ENCODE peak calls at places on chromosomes 16 and 17, in ten cellular contexts. K is Right ventricle myocardium inferior; M is endothelial cell of umbilical vein; N is BE2C; U is HS-27A; R is NCI-H1417; X is stimulated activated CD8-positive, alpha-beta memory T cell treated with anti-CD3 and anti-CD28 coated beads, Interleukin-12 subunit alpha, Interleukin-12 subunit beta, amount 100 ng/mL, for 4 hours; C is activated T-cell treated with anti-CD3 and anti-CD28 coated beads, Interleukin-2, amount 50 U/mL, for 4 hours; P is heart left ventricle; B is cerebellar nuclear complex. Y is an unnamed sample.

GRCh38 chr17:41754066-41754465 is 19.6 kb upstream of the HAP1 start:
- DNase-seq in K (no peak), X (no peak), R (no peak), C (no peak), P (no peak), U (no peak), N (no peak), B (no peak), M (no peak), Y (no peak)

GRCh38 chr16:1012135-1012534 is 30.6 kb downstream of the SOX8 start:
- DNase-seq in K (no peak), P (no peak), B (no peak), M (no peak), U (no peak), N (no peak), C (no peak), X (no peak), R (no peak), Y (no peak)

GRCh38 chr17:39972271-39972670 is 8.3 kb upstream of the PSMD3 start:
- DNase-seq in K (no peak), P (no peak), X (no peak), C (no peak), N (no peak), R (no peak), M (no peak), B (no peak), U (no peak), Y (no peak)

GRCh38 chr16:47750371-47750770 is 289.2 kb downstream of the PHKB start:
- DNase-seq in X (no peak), N (no peak), P (no peak), M (no peak), U (no peak), B (no peak), K (no peak), C (no peak), R (no peak), Y (no peak)

GRCh38 chr16:84795338-84796053 is 24.3 kb upstream of the CRISPLD2 start:
- DNase-seq in P (peak; percentile 76), X (no peak), K (peak; percentile 85), B (no peak), N (no peak), U (no peak), M (peak; percentile 10), C (no peak), R (no peak), Y (no peak)

GRCh38 chr17:60327122-60327869 is 64.6 kb downstream of the USP32 start:
- DNase-seq in P (no peak), C (no peak), B (no peak), X (no peak), U (no peak), K (no peak), R (no peak), M (no peak), N (peak; percentile 83), Y (no peak)

GRCh38 chr17:63086483-63087185 is 120.6 kb downstream of the TANC2 start:
- DNase-seq in M (no peak), P (no peak), N (no peak), C (no peak), U (no peak), X (no peak), K (no peak), R (no peak), B (no peak), Y (no peak)

GRCh38 chr17:43750154-43750553 is 8.4 kb downstream of the SOST start:
- DNase-seq in M (no peak), X (no peak), R (no peak), K (no peak), N (no peak), C (no peak), B (no peak), U (no peak), P (no peak), Y (no peak)

GRCh38 chr17:17603178-17603894 is 11.8 kb upstream of the PEMT start:
- DNase-seq in R (peak; percentile 63), P (no peak), X (no peak), B (no peak), K (no peak), N (no peak), U (no peak), M (no peak), C (no peak), Y (no peak)

GRCh38 chr16:86287641-86288201 is 222.6 kb upstream of the FOXF1 start:
- DNase-seq in C (no peak), M (no peak), R (no peak), P (no peak), N (no peak), U (no peak), K (no peak), X (no peak), B (no peak), Y (no peak)

GRCh38 chr16:86865866-86866675 is 287.7 kb downstream of the FOXL1 start:
- DNase-seq in U (no peak), R (no peak), N (no peak), K (peak; percentile 91), X (no peak), B (no peak), C (no peak), P (peak; percentile 85), M (peak; percentile 40), Y (no peak)

GRCh38 chr17:50161911-50162288 is 3.9 kb upstream of the SGCA start:
- DNase-seq in X (no peak), P (no peak), R (no peak), B (no peak), N (no peak), K (peak; percentile 8), C (no peak), M (no peak), U (no peak), Y (no peak)

GRCh38 chr17:83086197-83086880 is 6.9 kb downstream of the METRNL start:
- DNase-seq in C (no peak), B (no peak), M (no peak), X (no peak), K (no peak), P (no peak), N (no peak), R (no peak), U (no peak), Y (no peak)

GRCh38 chr17:32755045-32755805 is 121.7 kb downstream of the MYO1D start:
- DNase-seq in P (no peak), M (peak; percentile 84), R (peak; percentile 31), X (no peak), B (no peak), C (no peak), K (no peak), N (no peak), U (no peak), Y (no peak)

GRCh38 chr16:84308120-84308519 is 13.4 kb downstream of the WFDC1 start:
- DNase-seq in B (no peak), C (no peak), P (peak; percentile 28), M (peak; percentile 15), K (no peak), U (no peak), X (no peak), N (peak; percentile 91), R (peak; percentile 6), Y (no peak)

GRCh38 chr16:1610841-1611653 is 825 bp downstream of the IFT140 start:
- DNase-seq in C (no peak), N (no peak), K (no peak), X (no peak), B (no peak), U (peak; percentile 49), M (no peak), P (no peak), R (no peak), Y (no peak)

GRCh38 chr17:76797441-76797840 is 59.5 kb downstream of the MFSD11 start:
- DNase-seq in M (no peak), R (no peak), K (no peak), X (no peak), C (no peak), B (no peak), P (no peak), U (no peak), N (no peak), Y (no peak)

GRCh38 chr17:41451154-41451728 is 10.5 kb upstream of the KRT38 start:
- DNase-seq in X (no peak), N (no peak), P (no peak), U (no peak), M (no peak), B (no peak), C (no peak), R (no peak), K (no peak), Y (no peak)

GRCh38 chr16:70790815-70791214 is 10.1 kb downstream of the VAC14 start:
- DNase-seq in P (no peak), C (no peak), K (no peak), R (no peak), U (no peak), N (no peak), X (no peak), B (no peak), M (no peak), Y (no peak)

GRCh38 chr16:15581127-15581815 is 61.7 kb downstream of the MARF1 start:
- DNase-seq in X (no peak), P (no peak), K (no peak), U (no peak), N (no peak), M (peak; percentile 61), C (no peak), B (no peak), R (no peak), Y (no peak)

GRCh38 chr16:48538746-48539484 is 71.1 kb downstream of the N4BP1 start:
- DNase-seq in R (no peak), M (no peak), U (no peak), K (no peak), P (no peak), X (no peak), C (no peak), N (no peak), B (no peak), Y (no peak)

Y was measured in NK-92 treated with Interleukin-12 subunit alpha and Interleukin-12 subunit beta, amount 100 ng/mL, for 24 hours.